ENCODE peak calls at places on chromosomes 13 and 19, in eight cellular contexts. A is IMR-90, F is transverse colon, H is heart left ventricle, Q is A549, U is upper lobe of left lung, W is body of pancreas, O is thyroid gland. G is an unnamed sample.

GRCh38 chr13:35903075-35903474 is 228.1 kb downstream of the DCLK1 start:
- DNase-seq in A (no peak), F (no peak), H (no peak), Q (no peak), U (no peak), W (no peak), O (no peak), G (no peak)

GRCh38 chr13:57665471-57665870 is 33.9 kb downstream of the PCDH17 start:
- DNase-seq in A (no peak), F (no peak), H (no peak), Q (no peak), U (no peak), W (no peak), O (no peak), G (no peak)

GRCh38 chr19:52690395-52691214 is 44.2 kb downstream of the ZNF611 start:
- DNase-seq in A (peak; percentile 93), F (peak; percentile 95), H (peak; percentile 98), Q (no peak), U (peak; percentile 97), W (peak; percentile 92), O (peak; percentile 97), G (peak; percentile 82)

GRCh38 chr19:52896431-52897148 is 845 bp downstream of the ZNF320 start:
- DNase-seq in A (peak; percentile 1), F (peak; percentile 73), H (peak; percentile 42), Q (no peak), U (peak; percentile 53), W (peak; percentile 49), O (peak; percentile 35), G (peak; percentile 17)

GRCh38 chr19:49916839-49917733 is 11.9 kb upstream of the ATF5 start:
- DNase-seq in A (no peak), F (no peak), H (no peak), Q (no peak), U (no peak), W (no peak), O (no peak), G (peak; percentile 39)

GRCh38 chr19:34226036-34226435 is 28.3 kb upstream of the GARRE1 start:
- DNase-seq in A (no peak), F (no peak), H (no peak), Q (no peak), U (no peak), W (no peak), O (no peak), G (no peak)

GRCh38 chr19:17616961-17617806 is 61.7 kb downstream of the COLGALT1 start:
- DNase-seq in A (peak; percentile 9), F (no peak), H (no peak), Q (peak; percentile 81), U (no peak), W (no peak), O (no peak), G (no peak)

GRCh38 chr13:27639186-27639585 is 17.5 kb downstream of the POLR1D start:
- DNase-seq in A (no peak), F (no peak), H (no peak), Q (no peak), U (no peak), W (no peak), O (no peak), G (no peak)

GRCh38 chr19:31783592-31783991 is 434.4 kb upstream of the TSHZ3 start:
- DNase-seq in A (no peak), F (no peak), H (no peak), Q (no peak), U (no peak), W (no peak), O (no peak), G (no peak)

GRCh38 chr19:18603255-18603957 is 3.2 kb downstream of the CRLF1 start:
- DNase-seq in A (no peak), F (no peak), H (no peak), Q (peak; percentile 38), U (no peak), W (no peak), O (no peak), G (no peak)

GRCh38 chr13:39269411-39269810 is 231.2 kb downstream of the NHLRC3 start:
- DNase-seq in A (no peak), F (no peak), H (no peak), Q (no peak), U (no peak), W (no peak), O (no peak), G (no peak)

GRCh38 chr19:49997709-49998108 is 27.5 kb downstream of the VRK3 start:
- DNase-seq in A (peak; percentile 13), F (no peak), H (no peak), Q (peak; percentile 76), U (no peak), W (no peak), O (no peak), G (no peak)

GRCh38 chr13:32314968-32315254 is 252 bp downstream of the ZAR1L start:
- DNase-seq in A (peak; percentile 44), F (peak; percentile 35), H (peak; percentile 41), Q (peak; percentile 33), U (peak; percentile 69), W (peak; percentile 24), O (peak; percentile 27), G (peak; percentile 22)

GRCh38 chr13:67227131-67227983 is 2.8 kb downstream of the PCDH9 start:
- DNase-seq in A (no peak), F (no peak), H (no peak), Q (no peak), U (no peak), W (no peak), O (no peak), G (no peak)

GRCh38 chr19:38718747-38719543 is 25.3 kb downstream of the CAPN12 start:
- DNase-seq in A (no peak), F (no peak), H (peak; percentile 88), Q (peak; percentile 61), U (no peak), W (peak; percentile 71), O (peak; percentile 89), G (peak; percentile 53)

GRCh38 chr19:42076375-42076944 is 494 bp downstream of the ZNF574 start:
- DNase-seq in A (no peak), F (peak; percentile 58), H (peak; percentile 56), Q (no peak), U (no peak), W (no peak), O (no peak), G (peak; percentile 41)

GRCh38 chr13:70668293-70668692 is 560.0 kb upstream of the KLHL1 start:
- DNase-seq in A (no peak), F (no peak), H (no peak), Q (no peak), U (peak; percentile 61), W (no peak), O (no peak), G (no peak)

GRCh38 chr13:71218960-71219359 is 648.0 kb downstream of the DACH1 start:
- DNase-seq in A (no peak), F (no peak), H (no peak), Q (peak; percentile 12), U (no peak), W (no peak), O (no peak), G (no peak)

GRCh38 chr13:28739376-28739775 is 20.6 kb upstream of the SLC46A3 start:
- DNase-seq in A (no peak), F (no peak), H (no peak), Q (no peak), U (peak; percentile 0), W (no peak), O (no peak), G (no peak)
- H3K4me1 ChIP-seq in A (no peaks in the 10 kb centered on the region), F (no peaks in the 10 kb centered on the region), H (no peaks in the 10 kb centered on the region), Q (peaks cover 6% of the 10 kb centered on the region), U (no peaks in the 10 kb centered on the region), W (no peaks in the 10 kb centered on the region), O (no peaks in the 10 kb centered on the region), G (no peaks in the 10 kb centered on the region)

DNA sequence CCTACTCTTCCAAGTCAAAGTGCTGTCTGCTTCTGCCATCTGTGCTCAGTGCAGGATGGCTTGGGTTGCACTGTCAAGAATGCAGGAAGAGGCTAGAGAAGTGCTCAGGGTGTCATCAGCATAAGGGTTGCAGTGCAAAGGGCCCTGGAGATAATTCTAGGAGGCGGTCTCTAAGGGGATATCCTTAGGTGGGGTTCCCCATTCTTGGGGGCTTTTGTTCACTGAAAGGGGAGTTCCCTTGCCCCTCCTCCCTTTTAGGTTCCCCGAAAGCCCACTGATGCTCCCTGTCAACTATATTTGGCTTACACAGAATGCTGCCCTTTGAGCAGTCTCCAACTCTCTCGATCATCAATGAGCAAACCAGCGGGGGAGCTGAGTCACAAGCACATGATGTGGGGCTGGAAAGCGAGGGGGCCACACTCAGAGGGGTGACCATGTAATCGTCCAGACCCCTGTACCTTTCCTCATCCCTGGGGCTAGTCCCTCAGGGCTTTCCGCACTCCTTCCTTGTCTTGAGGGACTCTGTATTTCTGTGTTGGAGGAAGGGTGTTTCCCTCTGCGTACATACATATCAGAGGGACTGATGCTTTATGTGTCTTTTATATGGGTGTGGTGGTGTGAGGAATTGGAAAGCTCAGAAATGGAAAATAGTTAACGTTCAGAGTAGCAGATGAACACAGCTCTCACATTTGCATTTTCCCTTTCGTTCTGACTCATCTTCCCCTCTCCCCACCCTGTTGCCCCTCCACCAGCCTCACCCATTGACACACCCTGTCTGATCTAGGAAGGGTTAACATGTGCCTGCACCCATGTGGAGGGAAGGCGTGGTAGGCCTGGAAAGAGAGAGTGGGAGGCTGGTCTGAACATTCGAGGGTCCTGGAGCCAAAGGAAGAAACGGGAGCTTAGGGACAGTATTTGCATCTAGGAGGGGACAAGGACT is 6.7 kb downstream of the ZBTB32 start:
- DNase-seq in A (no peak), F (no peak), H (no peak), Q (no peak), U (no peak), W (no peak), O (no peak), G (no peak)
- TF ChIP-seq POLR2A in A (no peak), F (no peak), H (no peak), Q (peak; percentile 24), U (no peak), W (no peak), O (no peak), G (no peak)

GRCh38 chr13:44903596-44903995 is 85.7 kb downstream of the NUFIP1 start:
- DNase-seq in A (peak; percentile 84), F (peak; percentile 70), H (peak; percentile 84), Q (no peak), U (peak; percentile 40), W (peak; percentile 63), O (peak; percentile 35), G (peak; percentile 81)

GRCh38 chr13:44906230-44906629 is 83.0 kb downstream of the NUFIP1 start:
- DNase-seq in A (no peak), F (no peak), H (no peak), Q (no peak), U (no peak), W (peak; percentile 48), O (no peak), G (no peak)

GRCh38 chr13:44904982-44905381 is 84.3 kb downstream of the NUFIP1 start:
- DNase-seq in A (peak; percentile 97), F (peak; percentile 47), H (peak; percentile 42), Q (peak; percentile 75), U (no peak), W (peak; percentile 23), O (no peak), G (peak; percentile 73)

GRCh38 chr13:44899967-44900366 is 89.3 kb downstream of the NUFIP1 start:
- DNase-seq in A (no peak), F (no peak), H (no peak), Q (no peak), U (no peak), W (no peak), O (no peak), G (no peak)

GRCh38 chr13:44902793-44903192 is 86.5 kb downstream of the NUFIP1 start:
- DNase-seq in A (no peak), F (no peak), H (no peak), Q (no peak), U (no peak), W (no peak), O (no peak), G (no peak)
- H3K4me1 ChIP-seq in A (peaks cover 27% of the 10 kb centered on the region), F (peaks cover 29% of the 10 kb centered on the region), H (peaks cover 15% of the 10 kb centered on the region), Q (peaks cover 18% of the 10 kb centered on the region), U (no peaks in the 10 kb centered on the region), W (peaks cover 39% of the 10 kb centered on the region), O (no peaks in the 10 kb centered on the region), G (peaks cover 47% of the 10 kb centered on the region)

GRCh38 chr19:14689598-14690503 is at the start of gene ZNF333:
- DNase-seq in A (peak; percentile 83), F (peak; percentile 99), H (peak; percentile 97), Q (peak; percentile 91), U (peak; percentile 98), W (peak; percentile 95), O (peak; percentile 90), G (peak; percentile 84)
- TF ChIP-seq POLR2A in A (peak; percentile 84), F (peak; percentile 55), H (no peak), Q (peak; percentile 42), U (peak; percentile 83), W (peak; percentile 67), O (peak; percentile 69), G (peak; percentile 60)